ENCODE peak calls at places on chromosomes 13 and 19, in nine cellular contexts. L is epithelial cell of esophagus, Y is BE2C, R is psoas muscle, B is progenitor cell of endocrine pancreas, P is HFFc6, W is tibial artery, I is RWPE1, O is fibroblast of lung. C is an unnamed sample.

GRCh38 chr13:102718746-102719145 is 23.9 kb upstream of the METTL21C start:
- DNase-seq in O (no peak), R (no peak), P (no peak), B (no peak), W (no peak), I (no peak), Y (no peak), L (no peak), C (no peak)

GRCh38 chr19:31831421-31831820 is 482.2 kb upstream of the TSHZ3 start:
- DNase-seq in W (no peak), Y (no peak), L (no peak), R (no peak), B (no peak), O (no peak), I (no peak), P (no peak), C (no peak)

GRCh38 chr13:48748681-48749080 is 95.0 kb downstream of the CYSLTR2 start:
- DNase-seq in L (no peak), W (no peak), B (no peak), Y (no peak), I (no peak), R (no peak), P (no peak), O (no peak), C (no peak)

GRCh38 chr13:99033814-99034213 is 56.0 kb upstream of the DOCK9 start:
- DNase-seq in R (no peak), I (peak), P (peak), L (peak), O (no peak), B (no peak), Y (no peak), W (no peak), C (no peak)

GRCh38 chr19:54470991-54471782 is 1.9 kb downstream of the CDC42EP5 start:
- DNase-seq in B (no peak), Y (no peak), P (no peak), L (peak), R (peak), O (no peak), I (peak), W (no peak), C (no peak)

GRCh38 chr13:84649853-84650252 is 767.6 kb upstream of the SLITRK1 start:
- DNase-seq in L (peak), B (no peak), O (peak), Y (no peak), R (no peak), I (peak), W (no peak), P (peak), C (no peak)

GRCh38 chr13:95288899-95289500 is 12.3 kb downstream of the ABCC4 start:
- DNase-seq in B (no peak), O (peak), I (no peak), L (peak), R (no peak), Y (no peak), P (no peak), W (no peak), C (no peak)

GRCh38 chr13:21344662-21345176 is 114.4 kb downstream of the ZDHHC20 start:
- DNase-seq in I (no peak), O (no peak), W (no peak), L (no peak), Y (no peak), P (no peak), B (no peak), R (no peak), C (no peak)

GRCh38 chr13:77430377-77430951 is 103.6 kb upstream of the MYCBP2 start:
- DNase-seq in I (no peak), L (no peak), R (no peak), Y (no peak), O (no peak), W (no peak), P (no peak), B (no peak), C (no peak)

GRCh38 chr13:72645521-72645920 is 81.9 kb downstream of the MZT1 start:
- DNase-seq in O (no peak), Y (no peak), I (no peak), L (no peak), P (no peak), B (no peak), R (no peak), W (no peak), C (no peak)

GRCh38 chr13:76820759-76821158 is 65.4 kb downstream of the KCTD12 start:
- DNase-seq in L (no peak), I (no peak), W (peak), P (peak), Y (no peak), R (peak), B (no peak), O (no peak), C (no peak)

GRCh38 chr13:24995225-24995804 is 100.6 kb upstream of the PABPC3 start:
- DNase-seq in P (peak), L (peak), W (peak), B (peak), Y (peak), O (peak), R (no peak), I (peak), C (peak)

GRCh38 chr13:29816715-29817114 is 33.7 kb downstream of the UBL3 start:
- DNase-seq in W (no peak), R (no peak), B (no peak), O (no peak), L (no peak), I (no peak), Y (no peak), P (no peak), C (no peak)

GRCh38 chr19:52622261-52622660 is 15.9 kb downstream of the ZNF83 start:
- DNase-seq in P (no peak), I (no peak), Y (no peak), W (no peak), B (no peak), O (no peak), L (no peak), R (no peak), C (no peak)

GRCh38 chr19:42255766-42256750 is 1.1 kb upstream of the ERF start:
- DNase-seq in O (peak), L (peak), Y (peak), R (peak), B (no peak), P (no peak), I (no peak), W (peak), C (peak)

GRCh38 chr13:29934531-29935308 is 84.3 kb upstream of the UBL3 start:
- DNase-seq in O (no peak), W (no peak), P (no peak), B (no peak), L (peak), I (no peak), R (no peak), Y (no peak), C (no peak)

GRCh38 chr13:27858046-27858445 is 61.8 kb upstream of the PDX1 start:
- DNase-seq in R (no peak), Y (no peak), L (no peak), I (no peak), B (no peak), P (no peak), O (no peak), W (no peak), C (no peak)

GRCh38 chr19:16197622-16198362 is at the start of gene AP1M1:
- DNase-seq in O (peak), Y (peak), B (peak), I (peak), L (peak), W (peak), P (peak), R (peak), C (peak)

GRCh38 chr19:16197188-16197621 is 506 bp upstream of the AP1M1 start:
- DNase-seq in B (no peak), P (peak), Y (no peak), R (no peak), I (peak), L (peak), O (peak), W (peak), C (no peak)

GRCh38 chr19:16199275-16199932 is 1.7 kb downstream of the AP1M1 start:
- DNase-seq in O (no peak), B (no peak), I (no peak), W (no peak), Y (no peak), R (no peak), L (peak), P (no peak), C (no peak)

GRCh38 chr19:16200038-16200775 is 2.5 kb downstream of the AP1M1 start:
- DNase-seq in P (no peak), O (no peak), Y (no peak), W (peak), R (peak), I (no peak), L (peak), B (no peak), C (no peak)

DNA sequence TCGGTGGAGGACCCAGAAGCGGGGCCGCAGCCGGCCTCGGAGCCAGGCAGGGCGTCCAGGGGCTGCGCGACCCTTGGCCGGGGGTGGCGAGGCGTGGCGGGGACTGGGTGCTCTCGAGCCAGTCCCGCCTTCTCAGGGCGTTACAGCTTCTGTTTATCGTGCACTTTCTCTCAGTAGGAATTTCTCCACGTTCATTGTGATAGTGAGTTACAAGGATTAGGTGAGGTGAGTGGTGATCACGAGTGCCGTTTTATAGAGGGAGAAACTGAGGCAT is 589 bp downstream of the AP1M1 start:
- DNase-seq in I (peak), L (no peak), B (no peak), R (no peak), Y (no peak), P (no peak), O (no peak), W (no peak), C (peak)
- TF ChIP-seq CTCF in I (no peak), L (no peak), B (no peak), R (no peak), Y (no peak), P (no peak), O (no peak), W (no peak), C (no peak)

GRCh38 chr19:35643255-35644205 is 2.0 kb downstream of the ETV2 start:
- DNase-seq in B (peak), Y (peak), O (peak), W (peak), L (peak), I (peak), R (peak), P (peak), C (peak)
- TF ChIP-seq CTCF in B (peak), Y (no peak), O (no peak), W (no peak), L (no peak), I (no peak), R (no peak), P (no peak), C (no peak)

GRCh38 chr19:19402656-19403372 is 2.7 kb upstream of the GATAD2A start:
- DNase-seq in L (peak), W (no peak), Y (no peak), O (no peak), P (no peak), B (no peak), R (no peak), I (no peak), C (no peak)

GRCh38 chr19:19406878-19407639 is 1.6 kb downstream of the GATAD2A start:
- DNase-seq in P (peak), B (no peak), O (peak), I (no peak), L (peak), Y (peak), R (peak), W (no peak), C (no peak)

GRCh38 chr19:19405919-19406877 is 723 bp downstream of the GATAD2A start:
- DNase-seq in L (peak), O (peak), P (peak), B (peak), R (peak), Y (peak), W (no peak), I (peak), C (peak)

GRCh38 chr19:19403373-19403901 is 2.0 kb upstream of the GATAD2A start:
- DNase-seq in R (peak), O (peak), L (peak), P (peak), I (peak), Y (no peak), B (no peak), W (no peak), C (no peak)

GRCh38 chr19:19404879-19405860 is at the start of gene GATAD2A:
- DNase-seq in P (peak), I (peak), W (peak), L (peak), Y (peak), O (peak), R (peak), B (peak), C (peak)
- TF ChIP-seq CTCF in P (peak), I (peak), W (peak), L (no peak), Y (no peak), O (peak), R (peak), B (peak), C (no peak)

GRCh38 chr13:50989476-50989875 is 79.9 kb downstream of the RNASEH2B start:
- DNase-seq in L (no peak), R (peak), O (peak), I (no peak), W (peak), B (no peak), Y (no peak), P (no peak), C (no peak)
- TF ChIP-seq CTCF in L (no peak), R (no peak), O (peak), I (no peak), W (peak), B (peak), Y (peak), P (peak), C (no peak)

GRCh38 chr13:86445584-86446140 is 646.4 kb upstream of the SLITRK6 start:
- DNase-seq in W (no peak), O (peak), L (no peak), B (no peak), P (no peak), Y (no peak), I (no peak), R (no peak), C (no peak)

GRCh38 chr13:86447479-86447878 is 648.3 kb upstream of the SLITRK6 start:
- DNase-seq in Y (no peak), W (no peak), O (no peak), L (no peak), P (no peak), I (no peak), B (no peak), R (no peak), C (no peak)

GRCh38 chr13:86446311-86446710 is 647.1 kb upstream of the SLITRK6 start:
- DNase-seq in W (peak), I (no peak), P (no peak), L (peak), B (no peak), R (no peak), O (peak), Y (no peak), C (peak)
- TF ChIP-seq CTCF in W (no peak), I (no peak), P (no peak), L (no peak), B (no peak), R (no peak), O (no peak), Y (no peak), C (no peak)

GRCh38 chr19:11261902-11262839 is at the start of gene DOCK6:
- DNase-seq in B (peak), W (no peak), R (peak), P (no peak), Y (peak), I (no peak), O (no peak), L (no peak), C (peak)
- TF ChIP-seq CTCF in B (peak), W (peak), R (peak), P (peak), Y (no peak), I (peak), O (peak), L (peak), C (peak)

DNA sequence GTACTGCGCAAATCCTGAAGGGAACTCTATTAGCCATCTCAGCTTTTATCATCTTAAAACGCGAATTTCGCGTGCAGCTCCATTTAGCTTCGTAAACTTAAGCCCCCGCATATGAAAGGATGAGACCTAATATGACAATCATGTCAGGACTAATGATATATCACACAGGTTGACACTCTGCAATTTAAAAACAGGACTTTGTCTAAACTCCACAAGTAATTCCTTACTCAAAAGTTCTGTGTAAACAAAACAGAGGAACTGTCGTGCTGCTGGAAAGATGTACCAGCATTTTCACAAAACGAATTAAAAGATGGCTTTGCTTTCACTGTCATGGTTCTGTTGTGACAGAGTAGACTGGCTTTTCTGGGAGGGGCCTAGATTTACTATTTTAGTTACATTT is 747 bp downstream of the LACC1 start:
- DNase-seq in O (no peak), Y (no peak), B (no peak), R (no peak), I (no peak), L (peak), W (no peak), P (no peak), C (no peak)
- TF ChIP-seq CTCF in O (no peak), Y (no peak), B (no peak), R (no peak), I (no peak), L (no peak), W (no peak), P (no peak), C (no peak)

DNA sequence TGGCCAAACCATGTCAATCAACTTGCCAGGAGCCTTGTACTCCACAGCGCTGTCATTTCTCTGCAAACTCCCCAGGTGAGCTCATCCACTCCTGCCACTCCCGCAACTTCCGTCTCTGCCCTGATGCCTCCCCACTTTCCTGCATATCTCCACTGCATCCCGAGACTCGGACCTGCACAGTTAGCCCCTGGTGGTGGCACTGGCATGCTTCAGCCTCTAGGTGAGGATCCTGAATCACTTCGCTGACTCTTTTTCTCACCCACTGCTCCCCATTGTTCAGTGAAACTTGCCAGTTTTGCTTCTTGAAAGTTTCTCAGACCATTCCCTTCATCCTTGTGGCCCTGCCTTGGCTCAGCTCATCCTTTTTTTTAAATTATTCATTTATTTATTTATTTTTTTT is 3.4 kb upstream of the CTU1 start:
- DNase-seq in O (no peak), L (peak), R (no peak), P (no peak), W (no peak), B (no peak), Y (no peak), I (no peak), C (no peak)
- TF ChIP-seq CTCF in O (no peak), L (peak), R (no peak), P (peak), W (no peak), B (peak), Y (peak), I (no peak), C (peak)

GRCh38 chr19:8038815-8039214 is 13.7 kb upstream of the CCL25 start:
- DNase-seq in B (no peak), L (no peak), R (no peak), W (no peak), O (no peak), Y (no peak), I (no peak), P (no peak), C (no peak)

GRCh38 chr19:8042900-8043299 is 9.7 kb upstream of the CCL25 start:
- DNase-seq in B (no peak), I (no peak), O (no peak), R (no peak), P (no peak), L (no peak), Y (no peak), W (no peak), C (no peak)

GRCh38 chr19:8036438-8037099 is 16.0 kb upstream of the CCL25 start:
- DNase-seq in B (no peak), R (no peak), I (no peak), P (no peak), W (no peak), Y (no peak), L (no peak), O (no peak), C (no peak)

GRCh38 chr19:8041553-8041952 is 11.0 kb upstream of the CCL25 start:
- DNase-seq in L (no peak), I (no peak), W (no peak), P (no peak), Y (no peak), R (no peak), O (no peak), B (no peak), C (no peak)

DNA sequence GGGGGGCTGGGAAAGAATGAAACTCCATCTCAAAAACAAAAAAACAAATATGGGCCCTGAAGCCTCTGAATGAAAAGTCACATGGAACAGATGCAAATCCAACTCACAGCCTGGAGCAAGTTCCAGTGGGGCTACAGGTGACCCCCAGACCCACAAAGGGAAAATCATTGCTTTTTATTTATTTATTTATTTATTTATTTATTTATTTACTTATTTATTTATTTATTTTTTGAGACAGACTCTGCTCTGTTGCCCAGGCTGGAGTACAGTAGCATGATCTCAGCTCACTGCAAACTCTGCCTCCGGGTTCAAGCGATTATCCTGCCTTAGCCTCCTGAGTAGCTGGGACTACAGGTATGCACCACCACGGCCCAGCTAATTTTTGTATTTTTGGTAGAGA is 13.3 kb upstream of the CCL25 start:
- DNase-seq in R (no peak), I (no peak), O (no peak), Y (no peak), P (no peak), L (no peak), W (no peak), B (no peak), C (no peak)
- TF ChIP-seq CTCF in R (no peak), I (no peak), O (no peak), Y (no peak), P (no peak), L (no peak), W (no peak), B (no peak), C (no peak)

GRCh38 chr19:7903244-7904073 is at the start of gene MAP2K7:
- DNase-seq in B (peak), R (peak), I (peak), L (peak), Y (peak), P (peak), O (peak), W (peak), C (peak)
- TF ChIP-seq CTCF in B (peak), R (peak), I (peak), L (peak), Y (peak), P (peak), O (peak), W (peak), C (peak)

C was measured in glutamatergic neuron.